ENCODE peak calls at places on chromosomes 11 and 22, in ten cellular contexts. Q is activated T-cell treated with anti-CD3 and anti-CD28 coated beads for 24 hours; R is NCI-H1694; Y is SHP77; C is ureter; N is cardiac fibroblast; V is mesendoderm; X is right cardiac atrium; Z is GM23338; U is activated CD4-positive, alpha-beta T cell treated with anti-CD3 and anti-CD28 coated beads for 36 hours. G is an unnamed sample.
A peak's percentile ranks its signal among the peaks of the same experiment; 100 is the strongest.

GRCh38 chr22:44621401-44622146 is 80.4 kb upstream of the PRR5 start:
- DNase-seq in V (no peak), Z (no peak), R (no peak), N (no peak), C (no peak), Q (no peak), Y (no peak), U (no peak), X (no peak), G (no peak)

GRCh38 chr22:39396797-39397195 is 2.8 kb upstream of the TAB1 start:
- DNase-seq in C (no peak), R (peak; percentile 94), Y (no peak), X (no peak), Z (no peak), N (no peak), Q (no peak), U (no peak), V (no peak), G (no peak)

GRCh38 chr11:117978982-117979381 is 7.2 kb upstream of the IL10RA start:
- DNase-seq in C (no peak), Y (no peak), V (peak; percentile 55), R (no peak), U (no peak), Q (no peak), X (no peak), Z (no peak), N (no peak), G (no peak)

GRCh38 chr22:43144949-43145348 is 1.8 kb upstream of the MCAT start:
- DNase-seq in U (no peak), R (no peak), X (no peak), N (no peak), Y (no peak), C (no peak), Q (no peak), Z (no peak), V (no peak), G (no peak)

GRCh38 chr11:46359936-46360335 is 12.7 kb downstream of the DGKZ start:
- DNase-seq in U (no peak), Y (no peak), Q (no peak), V (no peak), N (no peak), C (no peak), R (no peak), X (no peak), Z (no peak), G (no peak)

GRCh38 chr22:42344391-42344861 is 74.0 kb upstream of the TCF20 start:
- DNase-seq in R (peak; percentile 54), N (peak; percentile 19), U (no peak), C (no peak), X (peak; percentile 89), Q (no peak), V (peak; percentile 78), Z (peak; percentile 76), Y (peak; percentile 63), G (peak; percentile 27)

GRCh38 chr22:31122196-31122531 is 602 bp upstream of the INPP5J start:
- DNase-seq in N (no peak), C (no peak), X (no peak), Y (no peak), U (no peak), R (no peak), V (no peak), Q (no peak), Z (no peak), G (no peak)

GRCh38 chr22:50611341-50612060 is 10.9 kb downstream of the MAPK8IP2 start:
- DNase-seq in Q (no peak), Y (no peak), C (no peak), N (no peak), R (no peak), X (no peak), U (no peak), Z (no peak), V (no peak), G (no peak)

GRCh38 chr22:27581688-27582087 is 219.9 kb downstream of the MN1 start:
- DNase-seq in U (no peak), Z (no peak), V (no peak), Q (no peak), C (peak; percentile 81), N (peak; percentile 73), R (no peak), X (peak; percentile 97), Y (no peak), G (no peak)

GRCh38 chr11:116910378-116910777 is 73.0 kb upstream of the APOA1 start:
- DNase-seq in Q (no peak), Z (no peak), X (no peak), V (no peak), C (no peak), Y (no peak), U (no peak), N (peak; percentile 23), R (no peak), G (no peak)

GRCh38 chr11:59216654-59217640 is 4.2 kb upstream of the MPEG1 start:
- DNase-seq in Q (no peak), U (peak; percentile 38), Y (no peak), N (peak; percentile 25), C (peak; percentile 63), Z (no peak), V (no peak), X (peak; percentile 34), R (no peak), G (no peak)

GRCh38 chr11:35907648-35908431 is 36.0 kb upstream of the LDLRAD3 start:
- DNase-seq in X (no peak), Q (no peak), V (no peak), N (peak; percentile 88), Z (no peak), Y (no peak), U (no peak), C (no peak), R (no peak), G (no peak)

GRCh38 chr11:119094816-119095065 is 6.9 kb downstream of the DPAGT1 start:
- DNase-seq in Y (peak; percentile 66), U (peak; percentile 74), X (peak; percentile 94), R (no peak), C (peak; percentile 82), Q (peak; percentile 49), Z (peak; percentile 68), V (no peak), N (peak; percentile 89), G (peak; percentile 69)

GRCh38 chr22:37443086-37443485 is 15.8 kb upstream of the ELFN2 start:
- DNase-seq in Y (peak; percentile 51), R (no peak), N (no peak), C (no peak), Z (no peak), U (no peak), X (no peak), V (no peak), Q (no peak), G (no peak)

GRCh38 chr22:46433318-46433717 is 97.8 kb downstream of the TRMU start:
- DNase-seq in U (no peak), X (no peak), V (no peak), C (no peak), R (no peak), N (no peak), Q (no peak), Z (no peak), Y (no peak), G (no peak)

GRCh38 chr22:41917375-41917905 is 2.6 kb upstream of the SHISA8 start:
- DNase-seq in C (no peak), U (no peak), Y (peak; percentile 93), X (no peak), V (no peak), N (no peak), Q (no peak), R (no peak), Z (no peak), G (no peak)

GRCh38 chr22:33325232-33326004 is 267.2 kb upstream of the SYN3 start:
- DNase-seq in R (no peak), C (no peak), U (no peak), N (no peak), Z (no peak), V (no peak), X (no peak), Q (no peak), Y (no peak), G (no peak)

GRCh38 chr11:15826826-15827225 is 529.5 kb downstream of the SOX6 start:
- DNase-seq in X (peak; percentile 77), Q (no peak), Y (no peak), R (no peak), N (peak; percentile 61), V (peak; percentile 81), U (peak; percentile 54), Z (peak; percentile 84), C (no peak), G (peak; percentile 72)

GRCh38 chr11:5691963-5692358 is 2.4 kb downstream of the TRIM22 start:
- DNase-seq in C (no peak), Z (no peak), Q (no peak), U (no peak), R (no peak), N (no peak), V (no peak), X (no peak), Y (no peak), G (no peak)

GRCh38 chr22:24433868-24434471 is 6.6 kb downstream of the ADORA2A start:
- DNase-seq in X (no peak), C (no peak), U (no peak), N (peak; percentile 32), R (no peak), Y (no peak), Z (no peak), V (no peak), Q (no peak), G (no peak)

GRCh38 chr11:11028017-11028692 is 170.3 kb upstream of the ZBED5 start:
- DNase-seq in C (peak; percentile 65), Y (peak; percentile 50), X (peak; percentile 89), Q (peak; percentile 58), U (peak; percentile 88), N (peak; percentile 64), Z (peak; percentile 89), R (peak; percentile 43), V (peak; percentile 77), G (peak; percentile 72)

GRCh38 chr22:30045001-30045887 is 35.0 kb upstream of the HORMAD2 start:
- DNase-seq in N (no peak), V (no peak), C (peak; percentile 40), R (no peak), Q (no peak), Z (no peak), U (no peak), Y (no peak), X (no peak), G (no peak)

GRCh38 chr11:72722050-72722748 is 30.0 kb downstream of the ARAP1 start:
- DNase-seq in X (peak; percentile 94), R (peak; percentile 70), N (peak; percentile 97), U (peak; percentile 89), V (peak; percentile 75), C (peak; percentile 93), Z (peak; percentile 62), Y (peak; percentile 86), Q (peak; percentile 75), G (peak; percentile 62)

GRCh38 chr11:116895053-116895757 is 57.8 kb upstream of the APOA1 start:
- DNase-seq in U (peak; percentile 28), Z (peak; percentile 87), C (no peak), V (peak; percentile 83), Y (no peak), X (peak; percentile 65), Q (no peak), R (no peak), N (peak; percentile 37), G (peak; percentile 24)

GRCh38 chr11:126662055-126662790 is 306.7 kb downstream of the ST3GAL4 start:
- DNase-seq in V (no peak), C (no peak), Q (no peak), X (no peak), R (no peak), Z (peak; percentile 41), Y (no peak), U (no peak), N (no peak), G (peak; percentile 18)

GRCh38 chr22:49513358-49513851 is 314.3 kb downstream of the BRD1 start:
- DNase-seq in X (no peak), C (no peak), Q (no peak), Z (no peak), V (no peak), N (no peak), U (no peak), Y (no peak), R (no peak), G (no peak)

GRCh38 chr11:123677510-123677909 is 23.1 kb upstream of the SCN3B start:
- DNase-seq in X (no peak), Y (no peak), Z (no peak), Q (no peak), U (no peak), N (no peak), R (no peak), V (no peak), C (no peak), G (no peak)

GRCh38 chr11:1053121-1053901 is 16.8 kb upstream of the MUC6 start:
- DNase-seq in V (no peak), Z (no peak), R (no peak), U (no peak), N (peak; percentile 35), Q (no peak), X (no peak), Y (no peak), C (no peak), G (no peak)

G was measured in NCI-H82.